ENCODE peak calls at places on chromosomes 5 and 9, in four cellular contexts. I is SK-N-SH, V is WTC11, M is HepG2. R is an unnamed sample.

GRCh38 chr5:115992848-115993350 is 30.6 kb downstream of the LVRN start:
- DNase-seq in M (no peak), V (no peak), I (no peak), R (no peak)

GRCh38 chr5:62689599-62690368 is 111.2 kb downstream of the LRRC70 start:
- DNase-seq in I (no peak), M (no peak), V (no peak), R (no peak)

GRCh38 chr5:170427672-170428236 is 38.6 kb upstream of the KCNMB1 start:
- DNase-seq in I (peak), M (no peak), V (no peak), R (no peak)

GRCh38 chr9:81669011-81669739 is 20.2 kb downstream of the TLE1 start:
- DNase-seq in V (no peak), M (no peak), I (no peak), R (no peak)

GRCh38 chr5:73917433-73917832 is 291.4 kb downstream of the ARHGEF28 start:
- DNase-seq in M (no peak), I (no peak), V (no peak), R (no peak)

GRCh38 chr9:129703667-129704355 is 38.4 kb downstream of the PRRX2 start:
- DNase-seq in V (no peak), I (no peak), M (no peak), R (no peak)

GRCh38 chr9:104944356-104944755 is 16.4 kb upstream of the ABCA1 start:
- DNase-seq in I (no peak), M (no peak), V (no peak), R (no peak)

GRCh38 chr5:40681351-40682311 is 1.9 kb downstream of the PTGER4 start:
- DNase-seq in I (peak), M (no peak), V (peak), R (no peak)

GRCh38 chr9:114047717-114048116 is 30.4 kb downstream of the AMBP start:
- DNase-seq in M (peak), I (no peak), V (peak), R (no peak)

GRCh38 chr5:77333036-77333435 is 122.6 kb downstream of the PDE8B start:
- DNase-seq in I (no peak), V (no peak), M (no peak), R (no peak)

GRCh38 chr5:34013547-34013946 is 5.7 kb upstream of the AMACR start:
- DNase-seq in M (no peak), I (no peak), V (no peak), R (no peak)

GRCh38 chr5:93454896-93455295 is 126.1 kb downstream of the NR2F1-AS1 start:
- DNase-seq in V (no peak), M (no peak), I (no peak), R (no peak)
- TF ChIP-seq FOXJ3 in V (no peak), M (no peak), I (no peak), R (no peak)

GRCh38 chr9:122228191-122228905 is 409 bp downstream of the LHX6 start:
- DNase-seq in V (peak), I (peak), M (no peak), R (peak)
- TF ChIP-seq FOXJ3 in V (no peak), I (no peak), M (no peak), R (no peak)

GRCh38 chr5:178996156-178996555 is 1.0 kb upstream of the GRM6 start:
- DNase-seq in I (no peak), M (no peak), V (no peak), R (no peak)
- TF ChIP-seq FOXJ3 in I (no peak), M (no peak), V (no peak), R (no peak)

GRCh38 chr9:27260789-27261516 is 36.0 kb downstream of the EQTN start:
- DNase-seq in V (no peak), I (no peak), M (no peak), R (no peak)

GRCh38 chr9:27258662-27259061 is 38.3 kb downstream of the EQTN start:
- DNase-seq in M (no peak), V (no peak), I (no peak), R (no peak)

GRCh38 chr9:27261517-27262211 is 35.3 kb downstream of the EQTN start:
- DNase-seq in I (no peak), V (no peak), M (peak), R (no peak)
- TF ChIP-seq FOXJ3 in I (no peak), V (no peak), M (no peak), R (no peak)

GRCh38 chr5:66122379-66123034 is 21.6 kb upstream of the SREK1 start:
- DNase-seq in V (no peak), M (no peak), I (no peak), R (no peak)
- TF ChIP-seq FOXJ3 in V (no peak), M (no peak), I (no peak), R (no peak)

GRCh38 chr5:67047180-67047579 is 149.4 kb downstream of the CD180 start:
- DNase-seq in V (no peak), M (no peak), I (peak), R (no peak)
- TF ChIP-seq FOXJ3 in V (no peak), M (no peak), I (no peak), R (no peak)

DNA sequence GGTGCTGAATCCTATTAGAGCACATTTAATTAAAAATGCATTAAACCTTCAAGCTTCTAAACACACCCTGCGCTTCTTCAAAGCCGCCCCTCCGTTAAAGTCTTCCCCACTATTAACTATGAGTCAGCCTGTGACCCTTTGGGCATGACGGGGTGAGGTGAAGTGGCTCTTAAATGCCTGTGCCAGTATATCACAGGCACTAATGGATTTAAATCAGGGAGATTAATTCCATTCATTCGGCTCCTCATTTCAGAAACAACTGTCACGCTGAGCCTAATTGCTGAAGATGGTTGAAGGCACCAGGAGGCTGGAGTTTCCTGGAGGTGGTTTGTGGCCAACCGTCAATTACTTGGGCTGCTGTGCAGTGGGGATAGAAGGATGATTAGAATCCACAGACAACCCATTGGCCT is 192.6 kb upstream of the MSX2 start:
- DNase-seq in M (no peak), I (no peak), V (no peak), R (no peak)
- TF ChIP-seq FOXJ3 in M (no peak), I (no peak), V (no peak), R (no peak)

R was measured in K562.